ENCODE peak calls at places on chromosomes 16 and 17, in nine cellular contexts. S, Y, Q, O, N, I, P, B and D are unnamed samples.

GRCh38 chr16:48269011-48269410 is 21.7 kb upstream of the ABCC11 start:
- DNase-seq in B (no peak), S (no peak), N (no peak), Q (no peak), I (peak), O (no peak), P (no peak), Y (no peak), D (no peak)

GRCh38 chr16:51538707-51539604 is 387.9 kb upstream of the SALL1 start:
- DNase-seq in S (no peak), P (peak), N (no peak), I (no peak), O (peak), Q (no peak), B (peak), Y (no peak), D (no peak)

GRCh38 chr16:64365448-64365858 is 756.4 kb downstream of the CDH11 start:
- DNase-seq in N (no peak), Q (no peak), I (no peak), S (no peak), O (no peak), B (no peak), P (no peak), Y (no peak), D (no peak)

GRCh38 chr16:27492588-27492979 is 57.1 kb downstream of the GTF3C1 start:
- DNase-seq in I (no peak), S (no peak), O (no peak), P (no peak), N (no peak), B (no peak), Q (no peak), Y (no peak), D (no peak)

GRCh38 chr17:43721537-43722268 is 36.9 kb downstream of the SOST start:
- DNase-seq in Q (no peak), Y (no peak), N (no peak), P (no peak), S (no peak), I (no peak), B (no peak), O (no peak), D (no peak)

GRCh38 chr17:34998205-34998604 is 17.9 kb downstream of the LIG3 start:
- DNase-seq in I (no peak), O (peak), P (peak), S (peak), Y (peak), Q (peak), N (no peak), B (peak), D (peak)

GRCh38 chr17:57733085-57733484 is 12.0 kb downstream of the CCDC182 start:
- DNase-seq in S (no peak), N (no peak), B (no peak), Q (no peak), P (no peak), O (no peak), I (no peak), Y (no peak), D (no peak)

GRCh38 chr17:73311428-73311780 is 397 bp downstream of the CDC42EP4 start:
- DNase-seq in Y (no peak), O (no peak), I (no peak), N (no peak), P (no peak), B (no peak), S (no peak), Q (no peak), D (no peak)

GRCh38 chr16:17483266-17483864 is 12.6 kb upstream of the XYLT1 start:
- DNase-seq in P (no peak), Q (no peak), O (no peak), S (no peak), I (no peak), N (no peak), Y (no peak), B (no peak), D (no peak)

GRCh38 chr16:67183-67791 is 5.1 kb downstream of the RHBDF1 start:
- DNase-seq in B (no peak), Y (no peak), I (no peak), N (no peak), Q (peak), P (no peak), S (no peak), O (no peak), D (no peak)

GRCh38 chr17:32569171-32570080 is 82.6 kb downstream of the CDK5R1 start:
- DNase-seq in Y (no peak), B (no peak), O (no peak), Q (no peak), N (no peak), I (no peak), P (peak), S (no peak), D (no peak)

GRCh38 chr17:34847939-34848338 is 113.3 kb downstream of the CCT6B start:
- DNase-seq in Y (no peak), B (no peak), P (no peak), O (no peak), Q (no peak), I (no peak), N (no peak), S (no peak), D (no peak)

GRCh38 chr17:77424585-77425344 is 284.0 kb downstream of the SEC14L1 start:
- DNase-seq in P (peak), S (no peak), Q (no peak), I (no peak), B (peak), O (peak), Y (peak), N (no peak), D (peak)

GRCh38 chr16:84811529-84811928 is 8.3 kb upstream of the CRISPLD2 start:
- DNase-seq in O (no peak), B (no peak), Q (no peak), I (no peak), Y (no peak), S (no peak), P (no peak), N (no peak), D (no peak)

GRCh38 chr16:80687606-80688005 is 116.8 kb downstream of the CDYL2 start:
- DNase-seq in N (no peak), I (no peak), S (no peak), B (no peak), Q (no peak), Y (no peak), O (no peak), P (no peak), D (no peak)

GRCh38 chr16:23835390-23836077 is at the start of gene PRKCB:
- DNase-seq in I (peak), B (peak), S (peak), O (no peak), Y (peak), N (peak), Q (peak), P (no peak), D (peak)

GRCh38 chr16:7364054-7364407 is 31.4 kb downstream of the RBFOX1 start:
- DNase-seq in O (no peak), S (no peak), I (no peak), Q (no peak), Y (no peak), N (no peak), P (no peak), B (no peak), D (no peak)

GRCh38 chr16:68116256-68116853 is 31.2 kb downstream of the NFATC3 start:
- DNase-seq in I (no peak), P (no peak), Y (no peak), B (peak), S (no peak), N (no peak), O (peak), Q (no peak), D (no peak)

GRCh38 chr16:89701425-89702406 is at the start of gene SPATA2L:
- DNase-seq in Q (peak), I (peak), P (peak), S (peak), N (peak), Y (peak), O (peak), B (peak), D (peak)

GRCh38 chr17:68134046-68134637 is 98.6 kb downstream of the KPNA2 start:
- DNase-seq in Y (no peak), P (no peak), I (no peak), O (no peak), N (no peak), Q (no peak), S (no peak), B (no peak), D (no peak)

GRCh38 chr16:87499189-87499486 is 6.3 kb upstream of the ZCCHC14 start:
- DNase-seq in Q (no peak), Y (no peak), S (no peak), B (peak), N (no peak), O (peak), P (peak), I (no peak), D (no peak)

GRCh38 chr16:1740781-1741490 is 30.4 kb downstream of the NME3 start:
- DNase-seq in I (no peak), Y (no peak), S (no peak), N (no peak), P (no peak), B (no peak), Q (no peak), O (no peak), D (no peak)

GRCh38 chr16:20349615-20350014 is 2.9 kb downstream of the UMOD start:
- DNase-seq in B (no peak), S (no peak), Y (no peak), N (no peak), O (no peak), P (no peak), Q (no peak), I (no peak), D (no peak)

GRCh38 chr16:7861891-7862585 is 529.4 kb downstream of the RBFOX1 start:
- DNase-seq in S (no peak), I (no peak), P (no peak), B (no peak), Q (no peak), N (no peak), Y (no peak), O (no peak), D (no peak)

GRCh38 chr16:30532285-30533145 is 2.1 kb downstream of the ZNF747 start:
- DNase-seq in B (no peak), Y (no peak), P (no peak), I (no peak), N (no peak), Q (no peak), O (no peak), S (no peak), D (no peak)

GRCh38 chr16:30585022-30585399 is 486 bp downstream of the ZNF785 start:
- DNase-seq in N (no peak), P (no peak), O (no peak), Q (peak), I (peak), Y (no peak), S (no peak), B (no peak), D (no peak)

GRCh38 chr17:71902931-71903506 is 217.8 kb upstream of the SOX9 start:
- DNase-seq in O (no peak), Y (no peak), I (no peak), B (peak), S (no peak), Q (no peak), P (no peak), N (no peak), D (no peak)

GRCh38 chr16:16146380-16147315 is 76.6 kb downstream of the ABCC6 start:
- DNase-seq in S (no peak), O (no peak), Y (no peak), Q (no peak), I (peak), N (no peak), B (no peak), P (no peak), D (peak)

GRCh38 chr17:6831662-6832263 is at the start of gene TEKT1:
- DNase-seq in B (peak), Q (peak), I (peak), P (no peak), O (no peak), S (peak), Y (peak), N (no peak), D (peak)

GRCh38 chr17:46978489-46979022 is 497 bp downstream of the RPRML start:
- DNase-seq in B (no peak), P (no peak), Q (no peak), O (no peak), I (no peak), N (no peak), S (peak), Y (no peak), D (peak)

GRCh38 chr17:550776-551175 is 163.9 kb downstream of the VPS53 start:
- DNase-seq in I (no peak), Y (no peak), N (no peak), S (no peak), P (peak), B (peak), Q (no peak), O (no peak), D (no peak)